ENCODE peak calls at places on chromosomes 13 and 19, in nine cellular contexts. W is KG1; N is body of pancreas; L is stimulated activated CD8-positive, alpha-beta memory T cell treated with anti-CD3 and anti-CD28 coated beads, Interleukin-7, amount 100 ng/mL, for 24 hours; S is ovary; H is psoas muscle; F is T-helper 1 cell; I is effector CD4-positive, alpha-beta T cell; Y is stimulated activated naive B cell treated with anti-CD40 and anti-IgM and Interleukin-4, amounts not matched to agents 10 μg/mL and 1 μg/mL and 100 μg/mL, for 72 hours. Z is an unnamed sample.

GRCh38 chr13:47499358-47500150 is 501.5 kb downstream of the SUCLA2 start:
- DNase-seq in W (peak; percentile 23), N (no peak), L (no peak), S (no peak), H (no peak), F (no peak), I (no peak), Y (no peak), Z (no peak)

GRCh38 chr13:40377783-40378182 is 288.7 kb downstream of the FOXO1 start:
- DNase-seq in W (no peak), N (no peak), L (peak; percentile 17), S (no peak), H (no peak), F (no peak), I (no peak), Y (no peak), Z (no peak)

GRCh38 chr19:49442793-49443365 is 1.6 kb upstream of the SLC17A7 start:
- DNase-seq in W (no peak), N (peak; percentile 90), L (peak; percentile 38), S (peak; percentile 76), H (peak; percentile 96), F (peak; percentile 36), I (peak; percentile 39), Y (peak; percentile 58), Z (peak; percentile 53)

GRCh38 chr13:57604442-57604841 is 27.1 kb upstream of the PCDH17 start:
- DNase-seq in W (no peak), N (no peak), L (no peak), S (no peak), H (no peak), F (no peak), I (no peak), Y (no peak), Z (no peak)

GRCh38 chr13:111577956-111578595 is 257.6 kb downstream of the TEX29 start:
- DNase-seq in W (no peak), N (no peak), L (no peak), S (no peak), H (no peak), F (no peak), I (no peak), Y (no peak), Z (no peak)

GRCh38 chr13:74847966-74848365 is 634.0 kb downstream of the TBC1D4 start:
- DNase-seq in W (no peak), N (no peak), L (no peak), S (no peak), H (no peak), F (no peak), I (no peak), Y (no peak), Z (no peak)

GRCh38 chr13:94716016-94716415 is 3.7 kb upstream of the SOX21 start:
- DNase-seq in W (no peak), N (no peak), L (no peak), S (no peak), H (no peak), F (no peak), I (no peak), Y (no peak), Z (no peak)

GRCh38 chr19:14459703-14460102 is 15.5 kb downstream of the PTGER1 start:
- DNase-seq in W (no peak), N (no peak), L (no peak), S (no peak), H (no peak), F (no peak), I (no peak), Y (no peak), Z (no peak)

GRCh38 chr13:111922086-111922485 is 144.9 kb upstream of the SOX1 start:
- DNase-seq in W (no peak), N (no peak), L (no peak), S (no peak), H (no peak), F (no peak), I (no peak), Y (no peak), Z (no peak)

GRCh38 chr13:113048766-113049165 is 56.8 kb upstream of the F7 start:
- DNase-seq in W (no peak), N (no peak), L (no peak), S (no peak), H (no peak), F (no peak), I (no peak), Y (no peak), Z (no peak)

GRCh38 chr19:32876919-32877285 is 7.3 kb upstream of the SLC7A9 start:
- DNase-seq in W (no peak), N (no peak), L (no peak), S (no peak), H (no peak), F (no peak), I (no peak), Y (no peak), Z (no peak)

GRCh38 chr19:18469245-18470107 is 31.5 kb upstream of the ISYNA1 start:
- DNase-seq in W (no peak), N (peak; percentile 71), L (peak; percentile 41), S (peak; percentile 52), H (peak; percentile 80), F (peak; percentile 53), I (peak; percentile 48), Y (no peak), Z (peak; percentile 41)

GRCh38 chr13:103324641-103325040 is 258.4 kb upstream of the SLC10A2 start:
- DNase-seq in W (no peak), N (no peak), L (no peak), S (no peak), H (no peak), F (no peak), I (no peak), Y (no peak), Z (no peak)

GRCh38 chr19:19624032-19624570 is 3.9 kb downstream of the LPAR2 start:
- DNase-seq in W (no peak), N (no peak), L (no peak), S (no peak), H (no peak), F (no peak), I (no peak), Y (no peak), Z (no peak)

GRCh38 chr19:13521066-13521465 is 14.8 kb upstream of the CACNA1A start:
- DNase-seq in W (no peak), N (no peak), L (no peak), S (no peak), H (no peak), F (no peak), I (no peak), Y (no peak), Z (no peak)

GRCh38 chr19:58395979-58396627 is 647 bp downstream of the RNF225 start:
- DNase-seq in W (no peak), N (no peak), L (no peak), S (no peak), H (no peak), F (no peak), I (no peak), Y (no peak), Z (no peak)

GRCh38 chr13:110957181-110957884 is 42.5 kb upstream of the ANKRD10 start:
- DNase-seq in W (no peak), N (no peak), L (no peak), S (no peak), H (no peak), F (no peak), I (no peak), Y (no peak), Z (no peak)

GRCh38 chr13:106036870-106037269 is 498.6 kb downstream of the EFNB2 start:
- DNase-seq in W (no peak), N (peak; percentile 20), L (no peak), S (no peak), H (no peak), F (no peak), I (no peak), Y (no peak), Z (no peak)

GRCh38 chr13:49690133-49690989 is 925 bp downstream of the EBPL start:
- DNase-seq in W (no peak), N (peak; percentile 65), L (no peak), S (peak; percentile 14), H (no peak), F (no peak), I (no peak), Y (no peak), Z (no peak)

GRCh38 chr19:55855160-55855559 is 18.8 kb downstream of the NLRP4 start:
- DNase-seq in W (no peak), N (no peak), L (no peak), S (no peak), H (no peak), F (no peak), I (no peak), Y (no peak), Z (no peak)

GRCh38 chr19:39194832-39195542 is 1.8 kb upstream of the NCCRP1 start:
- DNase-seq in W (no peak), N (peak; percentile 38), L (no peak), S (no peak), H (no peak), F (no peak), I (no peak), Y (no peak), Z (no peak)

GRCh38 chr19:39059302-39059701 is 24.9 kb upstream of the ACP7 start:
- DNase-seq in W (no peak), N (no peak), L (no peak), S (no peak), H (no peak), F (no peak), I (no peak), Y (no peak), Z (no peak)

GRCh38 chr19:48490980-48491792 is 20.4 kb downstream of the LMTK3 start:
- DNase-seq in W (no peak), N (peak; percentile 46), L (no peak), S (peak; percentile 52), H (no peak), F (peak; percentile 50), I (peak; percentile 54), Y (no peak), Z (peak; percentile 49)